ENCODE peak calls at places on chromosomes 6 and 20, in nine cellular contexts. One of them, this sample, is unnamed.

GRCh38 chr20:36472656-36473071 is 68.7 kb upstream of the MYL9 start:
- DNase-seq in GM12878: no peak
- DNase-seq in Panc1: no peak
- DNase-seq in GM23338: peak
- DNase-seq in K562: peak
- DNase-seq in A549: peak
- DNase-seq in SK-N-SH: no peak
- DNase-seq in HepG2: no peak
- DNase-seq in HCT116: peak
- DNase-seq in this sample: no peak

GRCh38 chr6:150267686-150268561 is 100.9 kb upstream of the IYD start:
- DNase-seq in HCT116: no peak
- DNase-seq in SK-N-SH: no peak
- DNase-seq in HepG2: no peak
- DNase-seq in K562: peak
- DNase-seq in GM12878: no peak
- DNase-seq in GM23338: peak
- DNase-seq in A549: no peak
- DNase-seq in Panc1: no peak
- DNase-seq in this sample: no peak

GRCh38 chr6:83914953-83915352 is 55.5 kb downstream of the CYB5R4 start:
- DNase-seq in GM23338: no peak
- DNase-seq in A549: no peak
- DNase-seq in HCT116: no peak
- DNase-seq in Panc1: no peak
- DNase-seq in GM12878: no peak
- DNase-seq in SK-N-SH: no peak
- DNase-seq in K562: no peak
- DNase-seq in HepG2: no peak
- DNase-seq in this sample: no peak

GRCh38 chr6:136059308-136059707 is 190.8 kb downstream of the MTFR2 start:
- DNase-seq in GM23338: no peak
- DNase-seq in HCT116: no peak
- DNase-seq in Panc1: no peak
- DNase-seq in GM12878: no peak
- DNase-seq in SK-N-SH: no peak
- DNase-seq in K562: no peak
- DNase-seq in HepG2: no peak
- DNase-seq in A549: no peak
- DNase-seq in this sample: no peak

GRCh38 chr6:169048185-169048584 is 205.5 kb downstream of the THBS2 start:
- DNase-seq in A549: no peak
- DNase-seq in HepG2: no peak
- DNase-seq in GM12878: no peak
- DNase-seq in HCT116: no peak
- DNase-seq in GM23338: no peak
- DNase-seq in Panc1: no peak
- DNase-seq in K562: no peak
- DNase-seq in SK-N-SH: no peak
- DNase-seq in this sample: no peak

GRCh38 chr6:82484737-82485650 is 121.4 kb downstream of the TPBG start:
- DNase-seq in GM12878: no peak
- DNase-seq in Panc1: no peak
- DNase-seq in SK-N-SH: no peak
- DNase-seq in GM23338: no peak
- DNase-seq in K562: no peak
- DNase-seq in A549: no peak
- DNase-seq in HCT116: no peak
- DNase-seq in HepG2: no peak
- DNase-seq in this sample: no peak

GRCh38 chr20:33229843-33230242 is 6.0 kb upstream of the BPIFA1 start:
- DNase-seq in HCT116: no peak
- DNase-seq in Panc1: no peak
- DNase-seq in GM12878: no peak
- DNase-seq in K562: no peak
- DNase-seq in GM23338: no peak
- DNase-seq in A549: no peak
- DNase-seq in HepG2: peak
- DNase-seq in SK-N-SH: no peak
- DNase-seq in this sample: peak

GRCh38 chr6:125480146-125480545 is 178.4 kb upstream of the HDDC2 start:
- DNase-seq in A549: no peak
- DNase-seq in SK-N-SH: no peak
- DNase-seq in GM12878: no peak
- DNase-seq in HCT116: no peak
- DNase-seq in GM23338: no peak
- DNase-seq in HepG2: no peak
- DNase-seq in Panc1: no peak
- DNase-seq in K562: no peak
- DNase-seq in this sample: no peak

GRCh38 chr6:35370124-35370741 is 27.9 kb downstream of the PPARD start:
- DNase-seq in HCT116: peak
- DNase-seq in Panc1: no peak
- DNase-seq in HepG2: peak
- DNase-seq in SK-N-SH: no peak
- DNase-seq in GM23338: no peak
- DNase-seq in A549: peak
- DNase-seq in GM12878: no peak
- DNase-seq in K562: peak
- DNase-seq in this sample: peak

GRCh38 chr6:147177286-147177685 is 26.9 kb upstream of the STXBP5 start:
- DNase-seq in GM23338: no peak
- DNase-seq in K562: no peak
- DNase-seq in SK-N-SH: no peak
- DNase-seq in HepG2: no peak
- DNase-seq in HCT116: no peak
- DNase-seq in A549: no peak
- DNase-seq in GM12878: no peak
- DNase-seq in Panc1: no peak
- DNase-seq in this sample: no peak

GRCh38 chr6:12608016-12608860 is 108.3 kb upstream of the PHACTR1 start:
- DNase-seq in HCT116: no peak
- DNase-seq in Panc1: no peak
- DNase-seq in K562: no peak
- DNase-seq in HepG2: no peak
- DNase-seq in A549: no peak
- DNase-seq in SK-N-SH: no peak
- DNase-seq in GM12878: peak
- DNase-seq in GM23338: no peak
- DNase-seq in this sample: peak

GRCh38 chr20:36214684-36215256 is 21.5 kb upstream of the AAR2 start:
- DNase-seq in GM23338: peak
- DNase-seq in K562: peak
- DNase-seq in HepG2: peak
- DNase-seq in Panc1: peak
- DNase-seq in SK-N-SH: peak
- DNase-seq in GM12878: no peak
- DNase-seq in A549: peak
- DNase-seq in HCT116: no peak
- DNase-seq in this sample: no peak

GRCh38 chr6:32529697-32530429 is at the start of gene HLA-DRB5:
- DNase-seq in A549: no peak
- DNase-seq in Panc1: no peak
- DNase-seq in GM12878: peak
- DNase-seq in HepG2: no peak
- DNase-seq in HCT116: peak
- DNase-seq in K562: no peak
- DNase-seq in GM23338: peak
- DNase-seq in SK-N-SH: no peak
- DNase-seq in this sample: no peak

GRCh38 chr6:27477318-27478013 is 4.6 kb upstream of the ZNF184 start:
- DNase-seq in Panc1: no peak
- DNase-seq in HepG2: no peak
- DNase-seq in HCT116: no peak
- DNase-seq in K562: no peak
- DNase-seq in GM12878: no peak
- DNase-seq in GM23338: peak
- DNase-seq in SK-N-SH: no peak
- DNase-seq in A549: no peak
- DNase-seq in this sample: no peak

DNA sequence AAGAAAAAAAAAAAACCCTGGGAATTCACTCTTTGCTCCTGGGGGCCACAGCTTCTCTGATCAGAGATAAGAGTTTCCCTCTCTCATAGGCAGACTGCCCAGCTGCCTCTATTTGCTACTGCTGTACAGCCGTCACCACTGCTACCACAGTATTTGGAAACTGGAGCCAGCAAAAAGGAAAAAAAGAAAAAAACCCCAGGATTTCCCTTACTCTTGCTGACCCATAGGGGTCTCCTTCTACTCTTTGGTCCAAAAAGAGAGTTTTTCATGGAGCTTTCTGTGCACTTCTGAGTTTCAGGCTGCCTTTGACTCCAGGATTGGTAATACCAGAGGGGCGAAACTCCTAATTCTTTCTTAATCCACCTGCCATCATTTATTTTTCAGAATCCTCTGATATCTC is 89.7 kb downstream of the MDGA1 start:
- DNase-seq in A549: peak
- DNase-seq in K562: peak
- DNase-seq in GM12878: no peak
- DNase-seq in Panc1: no peak
- DNase-seq in GM23338: peak
- DNase-seq in SK-N-SH: peak
- DNase-seq in HCT116: no peak
- DNase-seq in HepG2: peak
- DNase-seq in this sample: no peak
- TF ChIP-seq REST in A549: no peak
- TF ChIP-seq REST in K562: no peak
- TF ChIP-seq REST in GM12878: no peak
- TF ChIP-seq REST in Panc1: no peak
- TF ChIP-seq REST in GM23338: no peak
- TF ChIP-seq REST in SK-N-SH: no peak
- TF ChIP-seq REST in HCT116: no peak
- TF ChIP-seq REST in HepG2: no peak
- TF ChIP-seq REST in this sample: no peak

DNA sequence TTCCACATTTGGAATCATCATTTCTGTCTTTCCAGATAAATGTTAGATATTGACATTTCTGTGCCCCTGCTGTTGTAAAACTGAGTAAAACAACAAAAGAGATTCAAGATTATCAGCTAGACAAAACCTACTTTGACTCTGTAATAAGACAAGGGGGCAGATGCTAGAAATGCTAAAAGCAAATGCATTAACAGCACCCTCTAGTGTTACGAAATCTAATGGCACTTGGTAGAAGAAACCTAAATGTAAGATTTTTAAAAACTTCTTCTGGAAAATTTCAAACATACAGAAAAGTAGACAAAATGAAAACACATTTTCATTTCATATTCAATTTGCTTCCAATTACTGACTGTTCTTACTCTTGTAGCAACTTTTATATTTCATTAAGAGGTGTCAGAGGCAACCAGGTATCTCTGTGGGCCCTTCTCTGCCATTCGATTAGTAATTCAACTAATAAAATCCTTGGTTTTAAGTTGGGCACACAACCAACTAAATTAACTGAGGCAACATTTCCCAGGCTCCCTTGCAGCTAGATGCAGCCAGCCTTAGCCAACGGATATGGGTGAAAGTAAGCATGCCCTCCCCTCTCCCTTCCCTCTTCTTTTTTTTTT is 45.0 kb downstream of the SLC23A2 start:
- DNase-seq in HepG2: peak
- DNase-seq in GM23338: peak
- DNase-seq in K562: peak
- DNase-seq in HCT116: peak
- DNase-seq in Panc1: peak
- DNase-seq in GM12878: no peak
- DNase-seq in SK-N-SH: peak
- DNase-seq in A549: peak
- DNase-seq in this sample: peak
- TF ChIP-seq REST in HepG2: no peak
- TF ChIP-seq REST in GM23338: no peak
- TF ChIP-seq REST in K562: no peak
- TF ChIP-seq REST in HCT116: no peak
- TF ChIP-seq REST in Panc1: no peak
- TF ChIP-seq REST in GM12878: no peak
- TF ChIP-seq REST in SK-N-SH: no peak
- TF ChIP-seq REST in A549: no peak
- TF ChIP-seq REST in this sample: no peak

DNA sequence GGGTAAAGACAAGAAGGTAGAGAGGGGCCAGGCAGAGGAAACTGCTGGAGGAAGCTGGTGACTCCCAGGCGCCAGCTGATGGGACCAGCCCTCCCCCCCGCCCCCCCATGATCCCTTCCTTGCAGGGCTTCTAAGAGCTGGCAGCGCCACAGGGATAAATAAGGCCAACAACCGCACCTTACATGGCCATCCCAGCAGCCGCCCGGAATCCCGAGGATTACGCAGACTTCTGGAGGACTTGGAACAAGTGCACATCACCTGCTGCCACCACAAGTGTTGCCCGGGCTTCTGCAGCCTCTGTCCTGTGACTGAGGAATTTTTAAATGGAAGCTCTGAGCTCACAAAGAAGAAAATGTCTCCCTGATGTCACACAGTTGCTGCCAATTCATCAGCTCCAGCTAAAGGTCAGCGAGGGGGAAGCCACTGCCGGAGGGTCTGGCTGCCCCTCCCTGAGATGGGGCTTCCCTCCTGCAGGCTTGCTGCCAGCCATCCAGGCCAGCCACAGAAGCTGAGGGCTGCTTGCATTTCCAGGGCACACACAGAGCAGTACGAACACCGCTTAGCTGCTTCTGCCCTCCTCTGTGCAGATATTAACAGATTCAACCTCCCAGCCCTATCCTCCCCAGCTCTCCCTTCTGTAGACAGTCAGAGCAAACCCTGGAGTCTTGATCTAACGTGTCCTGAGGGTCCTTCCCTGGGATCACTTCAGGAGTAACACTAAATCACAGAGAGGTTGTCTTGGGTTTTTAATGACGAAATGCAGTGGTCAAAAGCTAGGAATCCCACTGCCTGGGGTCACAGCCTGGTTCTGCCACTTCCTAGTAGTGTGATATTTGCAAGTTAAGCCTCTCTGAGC is 38.6 kb upstream of the PIM1 start:
- DNase-seq in Panc1: no peak
- DNase-seq in GM12878: no peak
- DNase-seq in HCT116: no peak
- DNase-seq in K562: no peak
- DNase-seq in GM23338: no peak
- DNase-seq in A549: peak
- DNase-seq in HepG2: peak
- DNase-seq in SK-N-SH: peak
- DNase-seq in this sample: no peak
- TF ChIP-seq REST in Panc1: no peak
- TF ChIP-seq REST in GM12878: no peak
- TF ChIP-seq REST in HCT116: no peak
- TF ChIP-seq REST in K562: no peak
- TF ChIP-seq REST in GM23338: no peak
- TF ChIP-seq REST in A549: no peak
- TF ChIP-seq REST in HepG2: no peak
- TF ChIP-seq REST in SK-N-SH: no peak
- TF ChIP-seq REST in this sample: no peak

GRCh38 chr20:20950620-20951019 is 155.5 kb downstream of the LINC00237 start:
- DNase-seq in GM12878: no peak
- DNase-seq in HCT116: no peak
- DNase-seq in GM23338: no peak
- DNase-seq in K562: no peak
- DNase-seq in SK-N-SH: no peak
- DNase-seq in Panc1: no peak
- DNase-seq in HepG2: no peak
- DNase-seq in A549: no peak
- DNase-seq in this sample: no peak

GRCh38 chr20:20941468-20941889 is 164.7 kb downstream of the LINC00237 start:
- DNase-seq in K562: no peak
- DNase-seq in HCT116: no peak
- DNase-seq in SK-N-SH: no peak
- DNase-seq in A549: no peak
- DNase-seq in HepG2: peak
- DNase-seq in Panc1: no peak
- DNase-seq in GM12878: no peak
- DNase-seq in GM23338: no peak
- DNase-seq in this sample: no peak

GRCh38 chr20:20946122-20946759 is 159.9 kb downstream of the LINC00237 start:
- DNase-seq in GM12878: no peak
- DNase-seq in GM23338: no peak
- DNase-seq in HCT116: no peak
- DNase-seq in K562: peak
- DNase-seq in Panc1: no peak
- DNase-seq in SK-N-SH: no peak
- DNase-seq in A549: no peak
- DNase-seq in HepG2: no peak
- DNase-seq in this sample: no peak
- TF ChIP-seq REST in GM12878: no peak
- TF ChIP-seq REST in GM23338: no peak
- TF ChIP-seq REST in HCT116: no peak
- TF ChIP-seq REST in K562: no peak
- TF ChIP-seq REST in Panc1: no peak
- TF ChIP-seq REST in SK-N-SH: no peak
- TF ChIP-seq REST in A549: no peak
- TF ChIP-seq REST in HepG2: no peak
- TF ChIP-seq REST in this sample: no peak

This sample was measured in HL-60.